ENCODE peak calls at places on chromosomes 6 and 20, in nine cellular contexts. L is naive thymus-derived CD4-positive, alpha-beta T cell; M is NCI-H1105; G is PC-3; S is EH; B is AG08395; Q is body of pancreas; I is BJ; P is SW480. Y is an unnamed sample.

GRCh38 chr6:117840541-117840983 is 66.5 kb upstream of the SLC35F1 start:
- DNase-seq in L (no peak), M (peak; percentile 51), G (peak; percentile 65), S (peak; percentile 48), B (no peak), Q (no peak), I (no peak), P (peak; percentile 45), Y (peak; percentile 55)

GRCh38 chr6:9540126-9540525 is 874.7 kb downstream of the TFAP2A start:
- DNase-seq in L (no peak), M (no peak), G (no peak), S (peak; percentile 50), B (no peak), Q (no peak), I (no peak), P (no peak), Y (peak; percentile 20)

GRCh38 chr20:52959125-52959524 is 13.0 kb upstream of the TSHZ2 start:
- DNase-seq in L (no peak), M (peak; percentile 70), G (no peak), S (no peak), B (no peak), Q (peak; percentile 32), I (no peak), P (peak; percentile 68), Y (no peak)

GRCh38 chr6:119119989-119120388 is 41.5 kb upstream of the FAM184A start:
- DNase-seq in L (no peak), M (no peak), G (peak; percentile 15), S (peak; percentile 70), B (peak; percentile 59), Q (no peak), I (peak; percentile 17), P (no peak), Y (peak; percentile 88)

GRCh38 chr6:37038297-37039198 is 33.1 kb downstream of the FGD2 start:
- DNase-seq in L (no peak), M (peak; percentile 54), G (no peak), S (no peak), B (no peak), Q (peak; percentile 92), I (no peak), P (no peak), Y (peak; percentile 74)

GRCh38 chr20:57576002-57576401 is 15.1 kb downstream of the PCK1 start:
- DNase-seq in L (no peak), M (no peak), G (no peak), S (no peak), B (no peak), Q (no peak), I (no peak), P (no peak), Y (no peak)

GRCh38 chr6:35544748-35545361 is 32.2 kb upstream of the TULP1 start:
- DNase-seq in L (no peak), M (no peak), G (peak; percentile 53), S (no peak), B (no peak), Q (no peak), I (no peak), P (no peak), Y (no peak)

GRCh38 chr6:34888874-34889555 is at the start of gene ANKS1A:
- DNase-seq in L (peak; percentile 92), M (peak; percentile 89), G (peak; percentile 89), S (peak; percentile 52), B (peak; percentile 64), Q (peak; percentile 94), I (no peak), P (peak; percentile 72), Y (peak; percentile 20)

GRCh38 chr6:112877134-112878100 is 530.3 kb downstream of the RFPL4B start:
- DNase-seq in L (no peak), M (no peak), G (peak; percentile 28), S (peak; percentile 97), B (peak; percentile 88), Q (no peak), I (peak; percentile 81), P (no peak), Y (peak; percentile 87)

GRCh38 chr6:140752234-140752633 is 1377.8 kb upstream of the CITED2 start:
- DNase-seq in L (no peak), M (no peak), G (no peak), S (no peak), B (no peak), Q (no peak), I (no peak), P (no peak), Y (no peak)

GRCh38 chr20:50594591-50595432 is 84.6 kb downstream of the PTPN1 start:
- DNase-seq in L (no peak), M (no peak), G (no peak), S (peak; percentile 9), B (no peak), Q (no peak), I (no peak), P (no peak), Y (no peak)

GRCh38 chr6:21075986-21076385 is 517.6 kb upstream of the SOX4 start:
- DNase-seq in L (no peak), M (no peak), G (no peak), S (no peak), B (no peak), Q (no peak), I (no peak), P (no peak), Y (no peak)

GRCh38 chr6:125597411-125598253 is 151.8 kb upstream of the HEY2 start:
- DNase-seq in L (no peak), M (peak; percentile 91), G (no peak), S (peak; percentile 17), B (peak; percentile 9), Q (peak; percentile 26), I (no peak), P (no peak), Y (no peak)

GRCh38 chr6:62516287-62517152 is 230.5 kb upstream of the KHDRBS2 start:
- DNase-seq in L (no peak), M (no peak), G (no peak), S (no peak), B (no peak), Q (no peak), I (no peak), P (no peak), Y (no peak)

GRCh38 chr20:56634735-56635422 is 5.8 kb downstream of the TFAP2C start:
- DNase-seq in L (no peak), M (no peak), G (peak; percentile 42), S (peak; percentile 11), B (no peak), Q (no peak), I (no peak), P (no peak), Y (no peak)

GRCh38 chr6:165662041-165662491 is 975 bp downstream of the PDE10A start:
- DNase-seq in L (no peak), M (peak; percentile 54), G (no peak), S (no peak), B (peak; percentile 21), Q (no peak), I (no peak), P (no peak), Y (no peak)

GRCh38 chr6:29447670-29448069 is 8.6 kb downstream of the OR10C1 start:
- DNase-seq in L (no peak), M (no peak), G (peak; percentile 22), S (no peak), B (no peak), Q (no peak), I (no peak), P (no peak), Y (no peak)

GRCh38 chr6:134437376-134437775 is 119.5 kb upstream of the SGK1 start:
- DNase-seq in L (no peak), M (no peak), G (peak; percentile 34), S (peak; percentile 57), B (no peak), Q (no peak), I (no peak), P (no peak), Y (peak; percentile 82)

GRCh38 chr6:40906759-40907158 is 132.3 kb downstream of the UNC5CL start:
- DNase-seq in L (no peak), M (no peak), G (peak; percentile 90), S (peak; percentile 48), B (peak; percentile 51), Q (no peak), I (no peak), P (peak; percentile 39), Y (peak; percentile 50)

GRCh38 chr6:135002229-135002844 is 52.3 kb downstream of the HBS1L start:
- DNase-seq in L (no peak), M (no peak), G (peak; percentile 49), S (peak; percentile 35), B (peak; percentile 41), Q (no peak), I (no peak), P (no peak), Y (peak; percentile 34)

GRCh38 chr6:79438015-79438414 is 99.2 kb downstream of the LCA5 start:
- DNase-seq in L (no peak), M (no peak), G (no peak), S (no peak), B (no peak), Q (no peak), I (no peak), P (no peak), Y (peak; percentile 47)

GRCh38 chr20:62897666-62898065 is 28.6 kb downstream of the DIDO1 start:
- DNase-seq in L (no peak), M (no peak), G (no peak), S (no peak), B (no peak), Q (no peak), I (no peak), P (no peak), Y (no peak)

Y was measured in fibroblast of mammary gland.